ENCODE peak calls at places on chromosomes 13 and 19, in four cellular contexts. M, A, T and H are unnamed samples.

GRCh38 chr13:97502192-97502591 is 68.2 kb downstream of the RAP2A start:
- DNase-seq in T (no peak), M (no peak), A (no peak), H (peak; percentile 25)

GRCh38 chr19:32824906-32825608 is 44.5 kb downstream of the SLC7A9 start:
- DNase-seq in T (no peak), A (no peak), M (no peak), H (no peak)

GRCh38 chr13:113783966-113784644 is 25.1 kb downstream of the TMEM255B start:
- DNase-seq in M (no peak), A (no peak), T (no peak), H (no peak)

GRCh38 chr19:40321076-40321475 is 27.1 kb downstream of the C19orf47 start:
- DNase-seq in T (no peak), M (no peak), A (no peak), H (no peak)

GRCh38 chr19:45547965-45548609 is 36.5 kb downstream of the OPA3 start:
- DNase-seq in T (peak; percentile 73), M (no peak), A (no peak), H (peak; percentile 58)

GRCh38 chr13:112806761-112807652 is 117.2 kb downstream of the ATP11A start:
- DNase-seq in T (no peak), M (no peak), A (no peak), H (no peak)

GRCh38 chr13:79455331-79455730 is 25.6 kb upstream of the NDFIP2 start:
- DNase-seq in M (no peak), A (no peak), T (no peak), H (peak; percentile 30)

GRCh38 chr19:57171551-57172081 is 4.3 kb upstream of the DUXA start:
- DNase-seq in T (peak; percentile 19), M (peak; percentile 72), A (peak; percentile 36), H (peak; percentile 17)

GRCh38 chr13:70568571-70568970 is 460.3 kb upstream of the KLHL1 start:
- DNase-seq in T (no peak), M (no peak), A (no peak), H (peak; percentile 42)

GRCh38 chr19:3580156-3580955 is 4.9 kb upstream of the GIPC3 start:
- DNase-seq in T (no peak), M (no peak), A (no peak), H (peak; percentile 98)

GRCh38 chr13:37453246-37453645 is 145.3 kb downstream of the POSTN start:
- DNase-seq in T (no peak), A (no peak), M (no peak), H (peak; percentile 90)

GRCh38 chr19:47267350-47267759 is 7.3 kb upstream of the INAFM1 start:
- DNase-seq in M (no peak), T (no peak), A (peak; percentile 76), H (peak; percentile 16)

GRCh38 chr19:32873560-32873959 is 4.0 kb upstream of the SLC7A9 start:
- DNase-seq in T (no peak), A (no peak), M (no peak), H (no peak)

GRCh38 chr19:30689474-30689873 is 317.3 kb downstream of the ZNF536 start:
- DNase-seq in T (no peak), A (peak; percentile 63), M (no peak), H (no peak)

GRCh38 chr19:7482584-7483439 is 6.0 kb downstream of the PEX11G start:
- DNase-seq in A (no peak), T (no peak), M (no peak), H (no peak)

GRCh38 chr13:90968510-90968909 is 379.0 kb upstream of the MIR17HG start:
- DNase-seq in A (peak; percentile 79), T (no peak), M (no peak), H (peak; percentile 1)

GRCh38 chr19:38564981-38565685 is 52.6 kb downstream of the MAP4K1 start:
- DNase-seq in M (no peak), T (no peak), A (no peak), H (no peak)

GRCh38 chr13:94479559-94480095 is at the start of gene DCT:
- DNase-seq in A (peak; percentile 90), M (no peak), T (no peak), H (no peak)

GRCh38 chr13:99051768-99052455 is 74.0 kb upstream of the DOCK9 start:
- DNase-seq in M (no peak), A (no peak), T (no peak), H (no peak)

GRCh38 chr19:32037998-32038732 is 307.2 kb upstream of the ZNF507 start:
- DNase-seq in M (no peak), A (no peak), T (no peak), H (no peak)

GRCh38 chr19:35013820-35014754 is 14.0 kb downstream of the GRAMD1A start:
- DNase-seq in T (no peak), A (no peak), M (no peak), H (no peak)

GRCh38 chr13:81395368-81395767 is 1054.4 kb upstream of the SPRY2 start:
- DNase-seq in T (peak; percentile 17), M (peak; percentile 46), A (no peak), H (no peak)

GRCh38 chr19:46787331-46788100 is 878 bp downstream of the SLC1A5 start:
- DNase-seq in A (peak; percentile 83), T (peak; percentile 40), M (peak; percentile 80), H (peak; percentile 68)

GRCh38 chr19:55546822-55547614 is 1.7 kb upstream of the SBK3 start:
- DNase-seq in M (peak; percentile 89), A (peak; percentile 41), T (peak; percentile 51), H (peak; percentile 94)

GRCh38 chr19:48419158-48419920 is 25.9 kb downstream of the GRIN2D start:
- DNase-seq in T (no peak), M (peak; percentile 72), A (peak; percentile 60), H (peak; percentile 37)

GRCh38 chr19:49680473-49681351 is 3.6 kb downstream of the PRMT1 start:
- DNase-seq in T (peak; percentile 81), A (peak; percentile 95), M (peak; percentile 96), H (peak; percentile 80)

GRCh38 chr13:106182404-106182803 is 353.1 kb downstream of the EFNB2 start:
- DNase-seq in M (no peak), T (no peak), A (no peak), H (peak; percentile 95)

GRCh38 chr19:7851623-7852500 is 21.8 kb downstream of the EVI5L start:
- DNase-seq in A (no peak), T (no peak), M (no peak), H (no peak)

GRCh38 chr13:106246817-106247216 is 288.6 kb downstream of the EFNB2 start:
- DNase-seq in M (no peak), T (no peak), A (no peak), H (no peak)

GRCh38 chr19:5018224-5019015 is 49.5 kb downstream of the KDM4B start:
- DNase-seq in T (no peak), M (no peak), A (no peak), H (peak; percentile 68)

GRCh38 chr19:18000981-18001836 is 6.8 kb upstream of the ARRDC2 start:
- DNase-seq in M (peak; percentile 94), A (peak; percentile 76), T (peak; percentile 91), H (peak; percentile 80)

GRCh38 chr19:17999685-18000479 is 8.1 kb upstream of the ARRDC2 start:
- DNase-seq in A (no peak), M (no peak), T (no peak), H (no peak)

GRCh38 chr19:18000480-18000980 is 7.4 kb upstream of the ARRDC2 start:
- DNase-seq in M (no peak), A (no peak), T (no peak), H (no peak)

GRCh38 chr19:18001837-18002345 is 6.1 kb upstream of the ARRDC2 start:
- DNase-seq in A (no peak), M (no peak), T (no peak), H (no peak)

GRCh38 chr19:18002347-18002850 is 5.6 kb upstream of the ARRDC2 start:
- DNase-seq in T (no peak), A (no peak), M (no peak), H (no peak)
- H3K4me3 ChIP-seq in T (peak overlapping the region; percentile 50), A (no peak overlapping the region), M (peak overlapping the region; percentile 61), H (peak overlapping the region; percentile 58)

GRCh38 chr13:108895220-108895704 is 265.9 kb downstream of the MYO16 start:
- DNase-seq in A (no peak), T (no peak), M (no peak), H (peak; percentile 71)
- TF ChIP-seq CTCF in A (peak; percentile 24), T (no peak), M (peak; percentile 47), H (peak; percentile 46)

GRCh38 chr19:13094771-13095392 is 7.8 kb downstream of the LYL1 start:
- DNase-seq in T (no peak), M (peak; percentile 78), A (peak; percentile 39), H (no peak)
- H3K4me3 ChIP-seq in T (no peak overlapping the region), M (no peak overlapping the region), A (no peak overlapping the region), H (no peak overlapping the region)

DNA sequence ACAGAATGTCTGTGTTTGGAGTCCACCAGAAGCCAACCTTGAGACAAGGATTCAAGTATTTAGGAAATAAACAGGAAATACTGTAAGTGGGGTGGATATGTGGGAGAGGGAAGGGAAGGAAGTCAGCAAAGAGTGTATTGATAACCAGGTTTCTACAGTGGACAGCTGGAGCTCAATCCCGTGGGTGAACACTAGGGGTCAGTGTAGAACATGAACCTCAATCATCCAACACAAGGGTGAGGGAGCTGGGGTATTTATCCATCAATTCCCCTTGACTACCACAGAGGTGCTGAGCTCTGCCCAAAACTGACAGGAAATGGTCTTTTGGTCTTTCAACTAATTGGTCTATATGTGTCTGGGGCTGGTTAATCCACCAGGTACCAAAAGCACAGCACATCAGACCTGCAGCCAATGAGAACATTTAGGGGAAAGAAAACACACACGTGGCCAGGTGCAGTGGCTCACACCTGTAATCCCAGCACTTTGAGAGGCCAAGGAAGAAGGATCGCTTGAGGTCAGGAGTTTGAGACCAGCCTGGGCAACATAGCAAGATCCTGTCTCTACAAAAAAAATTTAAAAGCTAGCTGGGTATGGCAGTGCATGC is 5.6 kb upstream of the SYDE1 start:
- DNase-seq in A (peak; percentile 51), M (no peak), T (no peak), H (peak; percentile 62)
- TF ChIP-seq CTCF in A (peak; percentile 82), M (peak; percentile 71), T (no peak), H (peak; percentile 82)

GRCh38 chr19:42280761-42281174 is 11.7 kb downstream of the CIC start:
- DNase-seq in T (peak; percentile 63), A (no peak), M (no peak), H (peak; percentile 47)

GRCh38 chr19:42281175-42282035 is 12.4 kb downstream of the CIC start:
- DNase-seq in M (no peak), A (peak; percentile 36), T (peak; percentile 84), H (peak; percentile 38)

GRCh38 chr19:42283248-42284065 is 14.4 kb downstream of the CIC start:
- DNase-seq in A (peak; percentile 96), T (peak; percentile 93), M (peak; percentile 98), H (peak; percentile 82)

GRCh38 chr19:42282810-42283247 is 13.8 kb downstream of the CIC start:
- DNase-seq in A (no peak), T (no peak), M (no peak), H (no peak)

DNA sequence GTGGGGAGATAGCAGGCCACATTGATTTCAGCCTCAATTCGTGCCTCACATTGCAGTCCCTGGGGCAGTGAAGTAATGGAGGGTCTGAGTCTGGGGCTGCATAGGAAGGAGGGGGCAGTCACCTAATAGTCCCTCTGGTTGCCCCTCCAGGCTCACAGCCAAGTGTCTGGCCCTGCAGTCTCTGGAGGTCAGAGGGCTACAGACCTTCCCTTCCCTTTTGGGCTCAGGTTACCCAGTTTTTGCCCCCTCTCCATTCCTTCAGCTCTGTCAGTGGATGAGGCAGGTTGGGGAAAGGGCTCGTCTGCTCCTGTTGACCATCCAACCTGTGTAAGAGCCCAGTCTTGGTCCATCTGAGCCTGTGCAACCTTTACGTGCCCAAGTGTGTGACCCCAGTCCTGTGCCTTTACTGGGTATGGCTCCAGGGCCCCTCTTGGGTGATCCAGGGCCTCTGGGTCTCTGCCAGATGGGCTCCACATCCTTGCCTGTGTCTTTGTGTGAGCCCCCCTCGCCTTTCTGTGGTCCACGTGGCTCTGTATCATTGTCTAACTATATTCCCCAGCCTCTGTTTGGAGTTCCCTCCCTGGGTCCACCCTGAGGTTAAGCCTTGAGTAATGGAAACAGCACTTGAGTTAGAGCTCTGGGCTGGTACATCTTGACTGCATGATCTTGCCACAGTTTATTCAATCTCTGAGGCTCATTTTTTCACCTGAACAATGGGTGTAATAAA is 13.1 kb downstream of the CIC start:
- DNase-seq in M (no peak), A (no peak), T (no peak), H (peak; percentile 50)
- H3K4me3 ChIP-seq in M (peak overlapping the region; percentile 93), A (peak overlapping the region; percentile 92), T (no peak overlapping the region), H (no peak overlapping the region)